ENCODE peak calls at places on chromosomes 12 and 14, in six cellular contexts. Y is IMR-90, F is neuronal stem cell, U is H1, P is trophoblast cell, K is H9. C is an unnamed sample.
A peak's percentile ranks its signal among the peaks of the same experiment; 100 is the strongest.

GRCh38 chr12:2806700-2807099 is 5.8 kb upstream of the ITFG2 start:
- DNase-seq in Y (no peak), F (no peak), U (no peak), P (no peak), K (no peak), C (no peak)

GRCh38 chr12:15823360-15824128 is 34.4 kb upstream of the EPS8 start:
- DNase-seq in Y (no peak), F (no peak), U (no peak), P (no peak), K (no peak), C (peak; percentile 41)

GRCh38 chr12:122834921-122835692 is at the start of gene HIP1R:
- DNase-seq in Y (no peak), F (peak; percentile 57), U (no peak), P (peak; percentile 80), K (peak; percentile 69), C (no peak)

GRCh38 chr12:116539905-116540482 is 19.2 kb upstream of the MAP1LC3B2 start:
- DNase-seq in Y (peak; percentile 72), F (peak; percentile 66), U (no peak), P (no peak), K (peak; percentile 62), C (peak; percentile 64)

GRCh38 chr14:104891664-104892500 is 26.8 kb downstream of the CEP170B start:
- DNase-seq in Y (no peak), F (no peak), U (no peak), P (peak; percentile 13), K (peak; percentile 29), C (no peak)

GRCh38 chr12:10454531-10454930 is 1.4 kb upstream of the KLRC1 start:
- DNase-seq in Y (no peak), F (no peak), U (no peak), P (no peak), K (no peak), C (peak; percentile 4)

GRCh38 chr12:62732861-62733427 is 202.0 kb downstream of the PPM1H start:
- DNase-seq in Y (peak; percentile 73), F (no peak), U (no peak), P (peak; percentile 9), K (no peak), C (peak; percentile 80)

GRCh38 chr12:5554711-5555110 is 122.8 kb downstream of the NTF3 start:
- DNase-seq in Y (peak; percentile 58), F (no peak), U (no peak), P (no peak), K (no peak), C (peak; percentile 2)

GRCh38 chr12:51070004-51070403 is 13.4 kb downstream of the CSRNP2 start:
- DNase-seq in Y (peak; percentile 49), F (no peak), U (no peak), P (peak; percentile 91), K (no peak), C (peak; percentile 69)

GRCh38 chr12:85509857-85510256 is 229.8 kb downstream of the ALX1 start:
- DNase-seq in Y (no peak), F (no peak), U (no peak), P (no peak), K (no peak), C (no peak)

GRCh38 chr12:90959538-90960139 is 4.7 kb upstream of the CCER1 start:
- DNase-seq in Y (peak; percentile 58), F (peak; percentile 23), U (no peak), P (peak; percentile 75), K (no peak), C (peak; percentile 61)

GRCh38 chr12:39852346-39852745 is 232.7 kb upstream of the ABCD2 start:
- DNase-seq in Y (peak; percentile 1), F (no peak), U (no peak), P (no peak), K (no peak), C (no peak)

GRCh38 chr12:20493924-20494323 is 125.6 kb downstream of the PDE3A start:
- DNase-seq in Y (peak; percentile 40), F (no peak), U (no peak), P (no peak), K (no peak), C (no peak)
- H3K14ac ChIP-seq in Y (no peak overlapping the region), F (no peak overlapping the region), U (no peak overlapping the region), P (no peak overlapping the region), K (no peak overlapping the region), C (no peak overlapping the region)

GRCh38 chr12:69014047-69014446 is 81.1 kb upstream of the CPM start:
- DNase-seq in Y (no peak), F (no peak), U (no peak), P (no peak), K (no peak), C (no peak)

GRCh38 chr12:69007166-69007857 is 74.3 kb upstream of the CPM start:
- DNase-seq in Y (peak; percentile 97), F (peak; percentile 27), U (peak; percentile 49), P (peak; percentile 86), K (peak; percentile 52), C (peak; percentile 89)

GRCh38 chr12:69007858-69008314 is 74.9 kb upstream of the CPM start:
- DNase-seq in Y (no peak), F (peak; percentile 47), U (no peak), P (peak; percentile 80), K (no peak), C (no peak)

GRCh38 chr12:69002969-69003368 is 70.0 kb upstream of the CPM start:
- DNase-seq in Y (peak; percentile 25), F (no peak), U (no peak), P (peak; percentile 75), K (no peak), C (no peak)

DNA sequence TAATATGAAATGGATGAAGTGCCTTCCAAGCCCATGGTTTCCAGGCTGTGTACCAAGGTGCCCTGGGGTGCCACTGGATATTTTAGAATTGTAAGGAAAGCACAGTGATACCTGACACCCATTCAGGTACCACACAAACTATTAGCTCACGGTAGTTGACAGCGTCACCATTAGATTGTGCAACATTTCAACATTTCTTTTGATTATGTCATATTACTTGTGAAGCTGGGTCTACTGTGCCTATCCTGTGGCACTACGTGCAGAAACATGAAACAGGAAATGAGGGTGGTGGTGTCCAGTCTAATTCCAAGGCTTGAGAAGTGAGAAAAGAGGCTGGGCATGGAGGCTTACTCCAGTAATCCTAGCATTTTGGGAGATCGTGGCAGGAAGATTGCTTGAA is 75.5 kb upstream of the CPM start:
- DNase-seq in Y (peak; percentile 11), F (no peak), U (no peak), P (peak; percentile 100), K (no peak), C (no peak)
- H3K14ac ChIP-seq in Y (peak overlapping the region; percentile 2), F (no peak overlapping the region), U (no peak overlapping the region), P (no peak overlapping the region), K (no peak overlapping the region), C (no peak overlapping the region)

DNA sequence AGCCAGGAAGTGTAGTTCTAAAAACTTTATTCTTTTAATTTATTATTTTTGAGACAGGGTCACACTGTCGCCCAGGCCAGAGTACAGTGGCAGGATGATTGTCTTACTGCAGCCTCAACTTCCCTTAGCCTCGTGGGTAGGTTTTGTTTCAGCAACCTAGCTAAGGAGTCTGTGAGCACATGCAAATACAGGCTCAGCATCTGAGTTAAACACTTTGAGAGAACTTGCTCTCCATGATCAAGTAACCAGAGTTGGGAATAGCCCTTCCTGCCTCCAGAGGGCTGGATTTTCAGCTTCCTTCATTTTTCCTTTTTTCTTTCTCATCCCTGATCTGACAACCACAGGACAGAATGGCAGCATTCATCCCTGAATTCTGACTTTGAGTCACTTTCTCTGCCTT is 871.3 kb downstream of the GALC start:
- DNase-seq in Y (no peak), F (no peak), U (no peak), P (no peak), K (no peak), C (no peak)
- H3K14ac ChIP-seq in Y (no peak overlapping the region), F (no peak overlapping the region), U (no peak overlapping the region), P (no peak overlapping the region), K (no peak overlapping the region), C (no peak overlapping the region)

DNA sequence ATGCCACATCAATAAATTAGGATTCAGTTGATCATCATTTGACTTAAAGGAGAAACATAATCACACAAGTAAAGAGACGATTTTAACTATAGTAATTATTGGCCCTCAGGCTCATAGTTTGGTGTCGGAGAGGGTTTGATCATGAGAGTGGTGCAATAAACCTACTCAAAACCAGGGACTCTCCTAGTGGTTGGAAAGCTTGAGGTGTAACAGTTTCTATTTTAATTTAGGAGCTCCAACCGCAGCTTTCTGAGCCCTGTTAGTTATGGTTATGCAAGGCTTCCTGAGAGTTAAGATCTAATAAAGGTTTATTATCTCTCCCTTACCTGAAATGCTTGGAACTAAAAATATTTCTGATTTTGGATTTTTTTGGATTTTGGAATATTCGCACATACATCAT is 36.4 kb downstream of the TMTC2 start:
- DNase-seq in Y (no peak), F (no peak), U (no peak), P (peak; percentile 56), K (no peak), C (no peak)
- H3K14ac ChIP-seq in Y (no peak overlapping the region), F (no peak overlapping the region), U (no peak overlapping the region), P (no peak overlapping the region), K (no peak overlapping the region), C (no peak overlapping the region)

GRCh38 chr12:4242595-4242994 is 31.0 kb upstream of the CCND2 start:
- DNase-seq in Y (no peak), F (no peak), U (no peak), P (no peak), K (no peak), C (no peak)

GRCh38 chr12:4240161-4240783 is 33.3 kb upstream of the CCND2 start:
- DNase-seq in Y (no peak), F (no peak), U (no peak), P (no peak), K (no peak), C (no peak)

GRCh38 chr12:4238577-4238976 is 35.0 kb upstream of the CCND2 start:
- DNase-seq in Y (no peak), F (no peak), U (no peak), P (no peak), K (no peak), C (no peak)

GRCh38 chr12:4243098-4243795 is 30.3 kb upstream of the CCND2 start:
- DNase-seq in Y (no peak), F (no peak), U (no peak), P (no peak), K (no peak), C (no peak)

GRCh38 chr12:4241592-4241991 is 32.0 kb upstream of the CCND2 start:
- DNase-seq in Y (no peak), F (no peak), U (no peak), P (no peak), K (no peak), C (no peak)
- H3K14ac ChIP-seq in Y (no peak overlapping the region), F (no peak overlapping the region), U (no peak overlapping the region), P (no peak overlapping the region), K (no peak overlapping the region), C (no peak overlapping the region)

GRCh38 chr14:99329711-99330315 is 57.8 kb upstream of the BCL11B start:
- DNase-seq in Y (no peak), F (no peak), U (no peak), P (peak; percentile 92), K (no peak), C (no peak)
- H3K14ac ChIP-seq in Y (no peak overlapping the region), F (no peak overlapping the region), U (no peak overlapping the region), P (no peak overlapping the region), K (no peak overlapping the region), C (no peak overlapping the region)

GRCh38 chr14:45998554-45998953 is 653.0 kb downstream of the RPL10L start:
- DNase-seq in Y (no peak), F (no peak), U (no peak), P (no peak), K (no peak), C (no peak)
- H3K14ac ChIP-seq in Y (no peak overlapping the region), F (no peak overlapping the region), U (no peak overlapping the region), P (no peak overlapping the region), K (no peak overlapping the region), C (no peak overlapping the region)